ENCODE peak calls at places on chromosomes 7 and 10, in four cellular contexts. V is neural crest cell, U is HTR-8/SVneo, I is T1000. W is an unnamed sample.

GRCh38 chr7:155340071-155340531 is 42.4 kb downstream of the INSIG1 start:
- DNase-seq in V (no peak), U (no peak), I (no peak), W (no peak)

GRCh38 chr7:21996641-21997040 is 50.9 kb upstream of the CDCA7L start:
- DNase-seq in V (no peak), U (no peak), I (no peak), W (no peak)

GRCh38 chr7:54397836-54398612 is 144.2 kb upstream of the VSTM2A start:
- DNase-seq in V (no peak), U (no peak), I (no peak), W (no peak)

GRCh38 chr10:103614511-103615158 is 121.1 kb downstream of the NEURL1 start:
- DNase-seq in V (no peak), U (no peak), I (no peak), W (no peak)

GRCh38 chr10:48527691-48528212 is 77.1 kb downstream of the ARHGAP22 start:
- DNase-seq in V (no peak), U (no peak), I (no peak), W (no peak)

GRCh38 chr10:45353176-45353575 is 20.8 kb upstream of the ALOX5 start:
- DNase-seq in V (no peak), U (no peak), I (no peak), W (no peak)

GRCh38 chr7:28018446-28018845 is 162.1 kb downstream of the JAZF1 start:
- DNase-seq in V (no peak), U (no peak), I (no peak), W (no peak)

GRCh38 chr10:93872776-93873175 is 21.0 kb upstream of the SLC35G1 start:
- DNase-seq in V (no peak), U (no peak), I (no peak), W (no peak)

GRCh38 chr7:141558544-141559183 is 7.5 kb downstream of the AGK start:
- DNase-seq in V (no peak), U (no peak), I (no peak), W (no peak)

GRCh38 chr10:29443745-29444523 is 155.1 kb downstream of the LYZL1 start:
- DNase-seq in V (no peak), U (no peak), I (peak; percentile 69), W (no peak)

W was measured in GM12864.